ENCODE peak calls at places on chromosomes 1 and 21, in seven cellular contexts. A is progenitor cell of endocrine pancreas, T is brain microvascular endothelial cell, B is kidney epithelial cell, G is tibial nerve, N is cardiac muscle cell, C is WTC11. U is an unnamed sample.

GRCh38 chr1:161481624-161482392 is 23.4 kb upstream of the FCGR2A start:
- DNase-seq in A (no peak), T (no peak), B (no peak), G (no peak), N (no peak), C (no peak), U (no peak)

GRCh38 chr1:93001893-93002292 is 40.6 kb upstream of the DIPK1A start:
- DNase-seq in A (no peak), T (no peak), B (no peak), G (no peak), N (no peak), C (no peak), U (no peak)

GRCh38 chr1:246708166-246708565 is 16.0 kb upstream of the SCCPDH start:
- DNase-seq in A (no peak), T (no peak), B (no peak), G (no peak), N (no peak), C (no peak), U (no peak)

GRCh38 chr1:76955652-76956051 is 88.4 kb downstream of the ST6GALNAC5 start:
- DNase-seq in A (no peak), T (no peak), B (no peak), G (no peak), N (no peak), C (no peak), U (no peak)

GRCh38 chr1:223323491-223324484 is 40.2 kb downstream of the SUSD4 start:
- DNase-seq in A (no peak), T (no peak), B (no peak), G (no peak), N (no peak), C (no peak), U (no peak)

GRCh38 chr1:35319988-35320713 is 51.6 kb downstream of the ZMYM4 start:
- DNase-seq in A (no peak), T (peak), B (peak), G (no peak), N (no peak), C (no peak), U (no peak)

GRCh38 chr21:23881783-23882182 is 1725.5 kb downstream of the MRPL39 start:
- DNase-seq in A (no peak), T (no peak), B (no peak), G (no peak), N (no peak), C (no peak), U (no peak)

GRCh38 chr1:87113313-87113712 is 198.9 kb downstream of the HS2ST1 start:
- DNase-seq in A (no peak), T (peak), B (no peak), G (peak), N (no peak), C (no peak), U (no peak)

GRCh38 chr1:198610362-198610761 is 28.5 kb upstream of the PTPRC start:
- DNase-seq in A (no peak), T (no peak), B (no peak), G (no peak), N (no peak), C (no peak), U (no peak)

GRCh38 chr1:17224434-17224833 is 19.5 kb downstream of the PADI1 start:
- DNase-seq in A (no peak), T (no peak), B (no peak), G (no peak), N (no peak), C (no peak), U (no peak)

GRCh38 chr1:8133657-8134430 is 107.7 kb upstream of the ERRFI1 start:
- DNase-seq in A (no peak), T (peak), B (peak), G (peak), N (peak), C (no peak), U (no peak)

GRCh38 chr1:27940297-27940696 is 5.5 kb downstream of the SMPDL3B start:
- DNase-seq in A (no peak), T (peak), B (no peak), G (peak), N (no peak), C (peak), U (peak)

GRCh38 chr1:147585640-147586383 is 44.5 kb downstream of the BCL9 start:
- DNase-seq in A (no peak), T (no peak), B (no peak), G (no peak), N (no peak), C (no peak), U (no peak)

GRCh38 chr1:204319027-204319426 is 40.7 kb downstream of the PLEKHA6 start:
- DNase-seq in A (no peak), T (no peak), B (no peak), G (no peak), N (no peak), C (no peak), U (no peak)

GRCh38 chr1:167860231-167860923 is 53.6 kb downstream of the ADCY10 start:
- DNase-seq in A (no peak), T (peak), B (no peak), G (no peak), N (no peak), C (no peak), U (no peak)

GRCh38 chr1:11806307-11806936 is 431 bp downstream of the CLCN6 start:
- DNase-seq in A (no peak), T (peak), B (no peak), G (no peak), N (no peak), C (no peak), U (no peak)

GRCh38 chr1:199273837-199274379 is 635.1 kb downstream of the PTPRC start:
- DNase-seq in A (no peak), T (no peak), B (peak), G (no peak), N (peak), C (no peak), U (no peak)

GRCh38 chr21:41873005-41873404 is 6.1 kb downstream of the PRDM15 start:
- DNase-seq in A (no peak), T (no peak), B (no peak), G (no peak), N (no peak), C (peak), U (no peak)

GRCh38 chr21:41869771-41870170 is 9.4 kb downstream of the PRDM15 start:
- DNase-seq in A (no peak), T (no peak), B (no peak), G (no peak), N (no peak), C (no peak), U (no peak)

GRCh38 chr21:41873426-41873825 is 5.7 kb downstream of the PRDM15 start:
- DNase-seq in A (no peak), T (no peak), B (no peak), G (no peak), N (no peak), C (no peak), U (no peak)

GRCh38 chr21:41874611-41875010 is 4.5 kb downstream of the PRDM15 start:
- DNase-seq in A (no peak), T (no peak), B (no peak), G (no peak), N (no peak), C (no peak), U (no peak)

DNA sequence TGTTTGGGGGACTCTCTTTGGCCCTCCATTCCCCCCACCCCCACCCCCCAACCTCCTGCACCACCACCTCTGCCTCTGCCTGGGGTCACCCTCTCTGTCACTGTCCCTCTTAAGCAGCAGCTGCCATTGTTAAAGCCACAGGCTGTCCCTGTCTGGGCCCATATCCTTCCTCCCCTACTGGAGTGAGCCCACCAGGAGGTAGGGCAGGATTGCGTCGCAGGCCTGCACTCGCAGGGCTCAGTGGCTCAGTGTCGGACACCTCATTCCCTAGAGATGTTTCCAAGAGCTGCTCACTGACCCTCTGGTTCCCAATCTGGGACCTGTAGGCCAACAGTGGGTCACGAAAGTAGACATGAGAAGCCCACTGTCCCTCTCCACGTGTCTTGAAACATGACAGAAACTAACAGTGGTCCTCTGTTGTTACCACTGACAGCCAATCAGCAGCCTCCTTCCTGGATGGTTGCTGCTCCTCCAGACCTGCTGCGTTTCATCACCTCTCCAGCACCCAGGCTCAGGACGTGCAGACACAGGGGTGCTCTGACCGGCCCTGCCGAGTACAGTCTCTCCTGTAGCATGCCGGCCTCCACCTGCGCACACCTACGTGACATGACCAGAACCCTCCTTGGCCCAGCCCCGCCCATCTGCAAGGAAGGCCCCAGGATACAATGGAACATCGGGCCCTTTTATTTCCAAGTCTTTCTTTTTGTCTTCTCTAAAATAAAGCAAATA is 7.7 kb downstream of the PRDM15 start:
- DNase-seq in A (no peak), T (no peak), B (no peak), G (no peak), N (no peak), C (no peak), U (no peak)
- TF ChIP-seq CTCF in A (no peak), T (no peak), B (no peak), G (no peak), N (no peak), C (no peak), U (no peak)

DNA sequence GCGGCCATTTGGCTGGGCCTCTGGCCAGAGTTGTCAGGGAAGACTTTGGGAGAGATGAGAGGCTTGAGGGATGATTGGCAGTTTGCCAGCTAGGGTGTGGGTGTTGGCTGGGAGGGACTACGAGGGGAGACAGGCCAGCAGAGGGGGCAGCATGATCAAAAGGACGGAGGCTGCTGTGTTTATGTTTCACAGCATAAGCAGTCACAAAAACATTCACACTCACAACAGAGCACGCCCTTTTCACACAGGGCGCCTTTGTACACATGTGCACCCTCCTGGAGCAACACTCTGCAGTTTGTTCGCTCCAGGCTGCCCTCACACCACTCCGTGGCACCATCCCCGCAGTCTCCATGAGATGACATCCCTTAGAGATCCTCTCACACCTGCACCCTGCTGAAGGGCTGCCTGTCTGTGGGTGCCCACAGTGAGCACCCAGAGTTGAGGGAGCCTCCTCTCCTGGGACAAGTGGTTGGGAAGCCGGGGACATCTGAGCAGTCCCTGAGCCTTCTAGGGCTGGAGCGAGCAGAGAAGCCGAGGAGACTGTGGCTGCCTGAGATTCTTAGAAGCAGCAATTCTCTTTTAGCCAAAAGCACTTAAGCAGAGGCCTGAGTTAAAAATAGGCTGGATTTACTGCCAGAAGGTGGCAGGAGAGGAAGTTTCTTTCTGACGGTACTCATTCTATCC is 15.4 kb downstream of the EFNA3 start:
- DNase-seq in A (no peak), T (no peak), B (no peak), G (peak), N (peak), C (no peak), U (no peak)
- TF ChIP-seq CTCF in A (peak), T (peak), B (peak), G (peak), N (peak), C (no peak), U (peak)

GRCh38 chr21:45347048-45347711 is 57.8 kb upstream of the COL18A1 start:
- DNase-seq in A (no peak), T (no peak), B (no peak), G (no peak), N (no peak), C (peak), U (no peak)
- TF ChIP-seq CTCF in A (no peak), T (no peak), B (no peak), G (no peak), N (no peak), C (no peak), U (no peak)

DNA sequence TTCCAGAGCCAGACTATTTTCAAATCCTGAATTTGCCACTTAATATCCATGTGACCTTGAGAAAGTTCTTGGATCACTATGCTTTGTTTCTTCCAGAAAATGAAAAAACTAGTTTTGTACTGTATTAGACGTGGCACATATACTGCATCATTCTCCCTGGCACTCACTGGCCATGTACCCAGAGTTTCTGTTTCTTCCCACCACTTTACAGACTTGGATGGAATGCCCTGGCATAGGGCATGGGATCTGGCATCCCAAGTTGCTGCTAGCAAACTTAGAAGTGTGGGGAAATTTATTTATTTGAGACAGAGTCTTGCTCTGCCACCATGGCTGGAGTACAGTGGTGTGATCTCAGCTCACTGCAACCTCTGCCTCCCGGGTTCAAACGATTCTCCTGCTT is 10.0 kb downstream of the KLF18 start:
- DNase-seq in A (no peak), T (no peak), B (no peak), G (no peak), N (no peak), C (no peak), U (no peak)
- TF ChIP-seq CTCF in A (no peak), T (no peak), B (no peak), G (no peak), N (no peak), C (no peak), U (no peak)

DNA sequence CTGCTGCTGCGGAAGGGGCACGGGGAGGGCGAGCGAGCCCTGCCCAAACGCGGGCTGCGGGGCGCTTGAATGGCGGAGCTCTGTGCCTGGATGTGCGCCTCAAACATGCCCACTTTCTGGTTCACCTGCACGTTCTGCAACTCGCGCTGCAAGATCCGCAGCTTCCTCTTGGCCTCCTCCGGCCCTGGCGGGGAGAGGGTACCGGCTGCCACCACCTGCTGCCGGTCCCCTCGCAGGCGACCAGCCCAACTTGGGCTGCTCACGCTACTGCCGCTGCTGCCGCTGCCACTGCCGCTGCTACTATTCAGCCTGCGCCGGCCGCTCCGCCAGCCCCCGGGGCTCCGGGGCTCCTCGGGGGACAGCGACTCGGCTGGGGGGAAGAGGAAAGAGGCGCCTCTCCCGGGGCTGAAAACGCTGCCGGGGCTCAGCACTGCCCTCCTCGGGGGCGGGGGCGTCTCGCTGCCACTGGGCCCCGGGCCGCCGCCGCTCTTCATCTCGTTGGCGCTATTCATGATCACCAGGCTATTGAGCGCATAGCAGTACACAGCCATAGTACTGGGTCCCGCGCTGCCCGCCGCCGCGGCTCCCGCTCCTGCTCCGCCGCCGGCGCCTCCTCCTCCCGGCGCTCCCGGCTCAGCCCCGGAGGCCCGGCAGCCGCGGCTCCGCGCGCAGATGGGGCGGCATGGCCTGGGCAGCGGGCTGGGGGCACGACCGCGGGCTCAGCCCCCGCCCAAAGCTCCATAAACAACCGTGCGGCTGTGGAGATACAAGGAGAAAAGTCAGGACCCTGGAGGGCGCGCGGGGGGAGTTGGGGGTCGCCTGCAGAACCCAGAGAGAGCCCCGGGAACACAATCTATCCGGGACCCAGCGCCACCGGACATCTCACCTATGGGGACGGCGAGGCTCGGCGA is 1.9 kb downstream of the ITPKB start:
- DNase-seq in A (peak), T (peak), B (no peak), G (no peak), N (peak), C (peak), U (no peak)
- TF ChIP-seq CTCF in A (peak), T (no peak), B (no peak), G (peak), N (no peak), C (no peak), U (no peak)

DNA sequence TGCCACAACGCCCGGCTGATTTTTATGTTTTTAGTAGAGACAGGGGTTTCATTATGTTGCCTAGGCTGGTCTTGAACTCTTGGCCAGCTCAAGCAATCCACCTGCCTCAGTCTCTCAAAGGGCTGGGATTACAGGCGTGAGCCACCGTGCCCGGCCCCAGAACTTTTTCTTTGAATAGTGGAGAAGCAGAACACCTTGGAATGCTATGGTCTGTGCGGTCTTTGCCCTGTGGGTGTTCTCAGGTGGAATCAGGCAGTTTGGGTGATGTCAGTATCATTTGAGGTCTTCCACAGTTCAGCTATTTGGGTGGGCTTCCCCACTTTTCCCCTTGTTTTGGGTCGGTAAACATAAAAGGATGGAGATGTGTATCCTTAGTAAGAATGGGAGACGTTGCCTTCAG is 17.6 kb downstream of the CAMTA1 start:
- DNase-seq in A (no peak), T (no peak), B (no peak), G (no peak), N (no peak), C (no peak), U (no peak)
- TF ChIP-seq CTCF in A (no peak), T (no peak), B (no peak), G (no peak), N (no peak), C (no peak), U (no peak)

GRCh38 chr1:19007491-19008441 is 51.3 kb upstream of the IFFO2 start:
- DNase-seq in A (no peak), T (no peak), B (no peak), G (no peak), N (no peak), C (no peak), U (no peak)

GRCh38 chr1:19003371-19004290 is 47.2 kb upstream of the IFFO2 start:
- DNase-seq in A (no peak), T (peak), B (no peak), G (no peak), N (no peak), C (no peak), U (no peak)

GRCh38 chr1:19006837-19007271 is 50.4 kb upstream of the IFFO2 start:
- DNase-seq in A (no peak), T (no peak), B (no peak), G (no peak), N (no peak), C (no peak), U (no peak)

GRCh38 chr1:19009126-19009881 is 52.8 kb upstream of the IFFO2 start:
- DNase-seq in A (no peak), T (no peak), B (no peak), G (no peak), N (no peak), C (no peak), U (no peak)

DNA sequence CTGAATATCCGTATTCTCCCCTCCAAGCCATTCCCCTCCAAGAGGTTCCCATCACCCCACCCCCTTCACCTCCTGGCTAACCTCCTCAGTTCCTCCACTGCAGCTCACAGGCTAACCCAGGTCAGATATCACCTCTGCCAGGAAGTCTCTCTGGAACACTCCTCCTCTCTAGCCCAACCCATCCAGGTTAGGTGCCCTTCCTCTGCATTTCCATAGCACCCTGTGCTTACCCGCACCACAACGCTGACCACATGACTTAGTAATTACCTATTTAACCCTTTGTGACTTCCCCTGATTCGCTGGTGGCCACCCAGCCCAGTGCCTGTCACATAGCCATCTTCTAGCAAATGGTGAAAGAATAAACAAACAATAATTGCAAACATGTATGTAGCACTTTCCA is 49.5 kb upstream of the IFFO2 start:
- DNase-seq in A (no peak), T (no peak), B (no peak), G (no peak), N (no peak), C (no peak), U (no peak)
- TF ChIP-seq CTCF in A (no peak), T (no peak), B (no peak), G (no peak), N (no peak), C (no peak), U (no peak)